ENCODE peak calls at places on chromosomes 4 and X, in six cellular contexts. Q is CD8-positive, alpha-beta memory T cell; K is ovary; M is mesenchymal stem cell; W is tibial nerve; H is cardiac muscle cell. G is an unnamed sample. For H3K4me1 and H3K36me3, the result is how much of the 10 kb centered on the place peaks cover.

GRCh38 chr4:25908491-25908901 is 5.5 kb upstream of the SMIM20 start:
- DNase-seq in Q (no peak), K (no peak), M (peak), W (no peak), H (no peak), G (peak)

GRCh38 chr4:59629348-59629747 is 1570.8 kb upstream of the ADGRL3 start:
- DNase-seq in Q (no peak), K (no peak), M (no peak), W (no peak), H (no peak), G (no peak)

GRCh38 chrX:45830343-45830742 is 629.7 kb upstream of the DIPK2B start:
- DNase-seq in Q (no peak), K (no peak), M (no peak), W (no peak), H (no peak), G (no peak)

GRCh38 chrX:154717824-154718223 is 33.1 kb downstream of the GAB3 start:
- DNase-seq in Q (peak), K (no peak), M (peak), W (no peak), H (no peak), G (peak)

GRCh38 chr4:113467581-113467980 is 294.0 kb downstream of the CAMK2D start:
- DNase-seq in Q (no peak), K (no peak), M (peak), W (peak), H (no peak), G (no peak)

GRCh38 chrX:118117069-118117405 is 427 bp upstream of the KLHL13 start:
- DNase-seq in Q (no peak), K (no peak), M (no peak), W (peak), H (no peak), G (peak)

GRCh38 chr4:19678763-19679162 is 572.9 kb upstream of the SLIT2 start:
- DNase-seq in Q (no peak), K (no peak), M (peak), W (no peak), H (no peak), G (no peak)

GRCh38 chrX:39730671-39731389 is 366.9 kb downstream of the BCOR start:
- DNase-seq in Q (peak), K (peak), M (peak), W (peak), H (peak), G (peak)

GRCh38 chrX:40097492-40098263 is at the start of gene BCOR:
- DNase-seq in Q (peak), K (peak), M (peak), W (peak), H (peak), G (peak)

GRCh38 chrX:33053001-33053400 is 158.3 kb downstream of the DMD start:
- DNase-seq in Q (no peak), K (no peak), M (no peak), W (no peak), H (no peak), G (no peak)

GRCh38 chrX:110410598-110410997 is 52.0 kb downstream of the RTL9 start:
- DNase-seq in Q (no peak), K (no peak), M (no peak), W (no peak), H (no peak), G (no peak)

GRCh38 chr4:151324124-151324448 is 1.3 kb downstream of the SH3D19 start:
- DNase-seq in Q (no peak), K (no peak), M (peak), W (no peak), H (no peak), G (no peak)
- H3K4me1 ChIP-seq in Q (under half), K (under half), M (under half), W (under half), H (under half), G (under half)

GRCh38 chr4:8392591-8393190 is 47.8 kb downstream of the ACOX3 start:
- DNase-seq in Q (no peak), K (peak), M (no peak), W (no peak), H (no peak), G (no peak)

GRCh38 chr4:8391972-8392371 is 48.6 kb downstream of the ACOX3 start:
- DNase-seq in Q (no peak), K (peak), M (peak), W (peak), H (no peak), G (peak)

GRCh38 chr4:8388471-8388870 is 52.1 kb downstream of the ACOX3 start:
- DNase-seq in Q (no peak), K (peak), M (no peak), W (no peak), H (no peak), G (no peak)

GRCh38 chr4:8391071-8391470 is 49.5 kb downstream of the ACOX3 start:
- DNase-seq in Q (no peak), K (no peak), M (no peak), W (no peak), H (no peak), G (no peak)

DNA sequence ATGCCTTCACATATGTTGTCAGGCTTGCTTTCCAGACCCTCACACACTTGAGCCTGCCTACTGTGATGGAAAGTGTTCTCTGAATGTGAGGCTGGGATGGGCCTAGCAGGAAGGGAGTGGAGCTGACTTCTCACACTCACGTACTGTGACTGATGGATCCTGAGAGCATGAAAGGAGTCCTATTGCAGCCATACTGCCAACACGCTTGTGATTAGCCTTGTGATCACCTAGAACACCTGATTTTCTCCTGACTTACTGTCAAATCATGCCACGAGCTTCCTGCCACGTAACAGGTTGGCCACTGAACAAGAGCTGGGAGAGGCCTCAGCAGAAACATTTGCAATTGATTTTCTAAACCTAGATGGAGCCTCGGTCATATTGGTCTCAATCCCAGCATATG is 49.9 kb downstream of the ACOX3 start:
- DNase-seq in Q (no peak), K (no peak), M (no peak), W (no peak), H (peak), G (no peak)
- H3K36me3 ChIP-seq in Q (under half), K (under half), M (under half), W (half or more), H (under half), G (under half)

GRCh38 chr4:38670939-38671593 is 7.1 kb downstream of the KLF3 start:
- DNase-seq in Q (no peak), K (no peak), M (no peak), W (no peak), H (no peak), G (no peak)

GRCh38 chr4:38671594-38671943 is 7.6 kb downstream of the KLF3 start:
- DNase-seq in Q (peak), K (no peak), M (no peak), W (no peak), H (no peak), G (no peak)

GRCh38 chr4:38673109-38673978 is 9.3 kb downstream of the KLF3 start:
- DNase-seq in Q (peak), K (peak), M (no peak), W (peak), H (peak), G (peak)

GRCh38 chr4:38674206-38675144 is 10.5 kb downstream of the KLF3 start:
- DNase-seq in Q (peak), K (no peak), M (peak), W (no peak), H (peak), G (no peak)

GRCh38 chr4:38672247-38673071 is 8.5 kb downstream of the KLF3 start:
- DNase-seq in Q (no peak), K (peak), M (no peak), W (no peak), H (no peak), G (peak)
- H3K4me1 ChIP-seq in Q (half or more), K (under half), M (under half), W (under half), H (half or more), G (half or more)

GRCh38 chr4:107709916-107710315 is 10.1 kb downstream of the PAPSS1 start:
- DNase-seq in Q (no peak), K (no peak), M (peak), W (no peak), H (no peak), G (peak)
- H3K36me3 ChIP-seq in Q (under half), K (under half), M (under half), W (under half), H (under half), G (under half)

DNA sequence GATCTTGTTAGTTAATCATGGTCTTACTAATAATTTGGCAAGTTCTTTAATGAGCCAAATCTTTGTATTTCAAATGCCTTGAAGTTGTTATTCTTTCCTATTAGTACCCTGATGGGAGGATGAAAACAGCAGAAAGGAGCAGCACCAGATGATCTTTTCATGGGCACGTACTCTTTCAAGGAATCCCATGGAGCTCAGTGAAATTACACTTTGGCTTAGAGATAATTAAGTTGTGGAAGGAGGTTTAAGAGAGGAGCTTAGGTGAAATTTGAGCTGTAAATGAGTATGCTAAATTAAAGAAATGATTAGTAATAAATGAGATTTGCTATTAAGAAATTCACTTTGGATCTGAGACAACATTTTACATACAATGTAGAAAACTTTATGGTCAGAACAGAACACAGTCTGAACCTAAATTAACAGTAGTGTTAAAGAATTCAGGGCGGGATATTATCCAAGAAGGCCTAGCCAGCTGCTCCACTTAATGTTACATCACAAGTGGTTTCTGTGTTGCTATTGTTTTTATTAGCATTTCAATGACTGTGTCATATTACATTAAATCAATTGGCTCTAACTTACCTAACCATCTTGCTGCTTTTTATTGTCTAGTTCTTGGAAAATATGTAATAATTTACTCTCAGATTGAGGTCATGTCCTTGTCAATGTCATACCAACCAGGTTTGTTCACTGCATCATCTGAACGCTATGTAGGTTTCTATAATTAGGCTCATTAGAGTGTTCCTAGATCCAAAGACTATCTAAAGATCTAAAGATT is 3.9 kb downstream of the MTHFD2L start:
- DNase-seq in Q (no peak), K (no peak), M (no peak), W (no peak), H (no peak), G (no peak)
- H3K4me1 ChIP-seq in Q (under half), K (under half), M (under half), W (under half), H (under half), G (under half)

DNA sequence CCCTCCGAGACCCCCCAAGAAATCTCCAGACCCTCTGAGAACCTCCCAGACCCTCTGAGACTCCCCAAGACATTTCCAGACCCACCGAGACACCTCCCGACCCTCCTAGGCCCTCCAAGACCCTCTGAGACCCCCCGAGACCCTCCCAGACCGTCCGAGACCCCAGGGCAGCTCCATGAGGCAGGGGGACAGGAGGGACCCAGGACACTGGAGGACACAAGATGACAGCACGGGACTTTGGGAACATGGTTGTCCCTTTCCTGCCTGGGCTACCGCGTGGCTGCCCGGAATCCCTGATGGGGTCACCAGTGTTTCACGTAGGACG is 10.3 kb downstream of the CTBP1 start:
- DNase-seq in Q (no peak), K (peak), M (no peak), W (no peak), H (no peak), G (no peak)
- H3K36me3 ChIP-seq in Q (under half), K (under half), M (half or more), W (half or more), H (under half), G (half or more)

GRCh38 chr4:10114607-10115006 is 2.0 kb downstream of the WDR1 start:
- DNase-seq in Q (no peak), K (no peak), M (no peak), W (no peak), H (no peak), G (no peak)
- H3K4me1 ChIP-seq in Q (half or more), K (under half), M (under half), W (under half), H (under half), G (under half)

G was measured in A673.